ENCODE peak calls at places on chromosomes 2 and 18, in six cellular contexts. H is colonic mucosa; C is tibial nerve; G is kidney epithelial cell; D is MM.1S; U is CD4-positive, CD25-positive, alpha-beta regulatory T cell. R is an unnamed sample. For H3K36me3, the result is how much of the 10 kb centered on the place peaks cover.

GRCh38 chr2:9945596-9945995 is 5.9 kb upstream of the GRHL1 start:
- DNase-seq in C (no peak), D (no peak), U (no peak), G (no peak), H (no peak), R (no peak)

GRCh38 chr2:62195421-62196277 is at the start of gene B3GNT2:
- DNase-seq in U (peak), C (peak), G (no peak), H (peak), D (peak), R (peak)

GRCh38 chr2:52260904-52261303 is 1229.0 kb upstream of the NRXN1 start:
- DNase-seq in G (no peak), H (no peak), U (no peak), D (no peak), C (no peak), R (no peak)

GRCh38 chr2:191013617-191013875 is 425 bp downstream of the STAT1 start:
- DNase-seq in U (peak), C (no peak), D (peak), G (no peak), H (no peak), R (no peak)

GRCh38 chr2:240098349-240098748 is 37.8 kb downstream of the COPS9 start:
- DNase-seq in H (no peak), U (no peak), C (no peak), D (no peak), G (no peak), R (no peak)

GRCh38 chr2:196586511-196586991 is 53.0 kb upstream of the CCDC150 start:
- DNase-seq in D (no peak), C (no peak), G (peak), H (no peak), U (no peak), R (no peak)

GRCh38 chr18:59067873-59068272 is 71.8 kb upstream of the SEC11C start:
- DNase-seq in G (no peak), H (peak), U (peak), D (peak), C (no peak), R (peak)

GRCh38 chr2:169824373-169825333 is at the start of gene METTL5:
- DNase-seq in H (peak), D (peak), G (peak), C (peak), U (peak), R (peak)

GRCh38 chr2:96685592-96686459 is 43.3 kb downstream of the FER1L5 start:
- DNase-seq in U (no peak), G (no peak), D (no peak), H (no peak), C (no peak), R (no peak)

GRCh38 chr2:128623776-128624424 is 305.2 kb upstream of the HS6ST1 start:
- DNase-seq in C (no peak), U (no peak), H (no peak), D (peak), G (peak), R (no peak)

GRCh38 chr2:225738735-225739134 is 339.2 kb downstream of the NYAP2 start:
- DNase-seq in U (no peak), H (no peak), C (no peak), G (no peak), D (no peak), R (no peak)

GRCh38 chr2:119283873-119284331 is 60.3 kb downstream of the STEAP3 start:
- DNase-seq in H (no peak), C (no peak), U (no peak), D (no peak), G (peak), R (no peak)

GRCh38 chr2:151269798-151270568 is 8.3 kb upstream of the RBM43 start:
- DNase-seq in G (no peak), U (no peak), D (no peak), H (no peak), C (no peak), R (no peak)

GRCh38 chr2:79994161-79994560 is 310.4 kb downstream of the LRRTM1 start:
- DNase-seq in C (no peak), H (no peak), U (no peak), G (no peak), D (no peak), R (no peak)

GRCh38 chr2:61138859-61139258 is 23.1 kb upstream of the C2orf74 start:
- DNase-seq in C (no peak), G (no peak), D (no peak), H (no peak), U (no peak), R (no peak)

GRCh38 chr2:55804535-55804934 is 110.9 kb upstream of the PNPT1 start:
- DNase-seq in U (no peak), D (no peak), C (no peak), G (no peak), H (no peak), R (no peak)

GRCh38 chr18:24397131-24397693 is 412 bp downstream of the OSBPL1A start:
- DNase-seq in D (peak), U (peak), C (peak), G (peak), H (peak), R (no peak)

GRCh38 chr2:206457188-206457634 is 13.9 kb downstream of the ADAM23 start:
- DNase-seq in U (no peak), C (no peak), D (peak), G (peak), H (no peak), R (no peak)

GRCh38 chr2:173680574-173680973 is 284.6 kb downstream of the SP3 start:
- DNase-seq in C (no peak), D (no peak), H (no peak), G (no peak), U (no peak), R (no peak)

GRCh38 chr2:95026471-95027368 is 1.2 kb downstream of the MAL start:
- DNase-seq in D (no peak), U (peak), G (no peak), C (no peak), H (no peak), R (no peak)

GRCh38 chr18:49243391-49243790 is 217.1 kb downstream of the DYM start:
- DNase-seq in U (no peak), C (no peak), D (no peak), G (no peak), H (no peak), R (no peak)

GRCh38 chr2:36059684-36060083 is 295.9 kb upstream of the CRIM1 start:
- DNase-seq in D (peak), U (no peak), G (no peak), H (no peak), C (no peak), R (no peak)

GRCh38 chr2:127577208-127577475 is 41.7 kb downstream of the MYO7B start:
- DNase-seq in D (no peak), C (no peak), G (no peak), U (no peak), H (no peak), R (no peak)

GRCh38 chr2:108945969-108946368 is 43.1 kb downstream of the EDAR start:
- DNase-seq in C (no peak), U (no peak), G (no peak), D (no peak), H (no peak), R (no peak)

DNA sequence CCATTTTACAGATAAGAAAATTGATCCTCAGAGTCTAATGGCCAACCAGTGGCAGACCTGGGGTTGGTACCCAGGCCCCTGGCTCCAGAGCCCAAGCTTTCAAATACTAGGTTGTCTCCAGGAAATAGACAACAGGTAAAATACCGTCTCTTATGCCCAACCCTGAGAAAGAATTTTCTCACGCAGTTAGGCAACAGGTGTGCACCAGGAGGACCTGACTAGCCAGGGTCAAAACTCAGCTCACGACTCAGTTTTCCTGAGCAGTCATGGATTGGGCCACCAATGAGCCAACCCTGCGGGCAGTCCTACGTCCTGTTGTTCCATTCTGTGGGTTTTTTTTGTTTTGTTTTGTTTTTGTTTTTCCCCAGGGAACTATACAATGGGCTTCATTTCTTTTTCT is 13.5 kb downstream of the TRIB2 start:
- DNase-seq in C (no peak), U (no peak), G (no peak), H (no peak), D (no peak), R (no peak)
- H3K36me3 ChIP-seq in C (under half), U (half or more), G (under half), H (under half), D (under half), R (under half)

GRCh38 chr2:219249203-219249980 is 3.7 kb upstream of the TUBA4B start:
- DNase-seq in D (peak), G (peak), C (peak), U (peak), H (peak), R (peak)

GRCh38 chr2:219251656-219252055 is 1.4 kb upstream of the TUBA4B start:
- DNase-seq in U (no peak), C (no peak), H (no peak), D (no peak), G (no peak), R (no peak)

GRCh38 chr2:219248845-219249202 is 3.5 kb downstream of the STK16 start:
- DNase-seq in H (no peak), C (no peak), D (no peak), G (no peak), U (no peak), R (no peak)

GRCh38 chr2:219252084-219252483 is 959 bp upstream of the TUBA4B start:
- DNase-seq in D (no peak), H (peak), U (peak), C (no peak), G (no peak), R (no peak)

DNA sequence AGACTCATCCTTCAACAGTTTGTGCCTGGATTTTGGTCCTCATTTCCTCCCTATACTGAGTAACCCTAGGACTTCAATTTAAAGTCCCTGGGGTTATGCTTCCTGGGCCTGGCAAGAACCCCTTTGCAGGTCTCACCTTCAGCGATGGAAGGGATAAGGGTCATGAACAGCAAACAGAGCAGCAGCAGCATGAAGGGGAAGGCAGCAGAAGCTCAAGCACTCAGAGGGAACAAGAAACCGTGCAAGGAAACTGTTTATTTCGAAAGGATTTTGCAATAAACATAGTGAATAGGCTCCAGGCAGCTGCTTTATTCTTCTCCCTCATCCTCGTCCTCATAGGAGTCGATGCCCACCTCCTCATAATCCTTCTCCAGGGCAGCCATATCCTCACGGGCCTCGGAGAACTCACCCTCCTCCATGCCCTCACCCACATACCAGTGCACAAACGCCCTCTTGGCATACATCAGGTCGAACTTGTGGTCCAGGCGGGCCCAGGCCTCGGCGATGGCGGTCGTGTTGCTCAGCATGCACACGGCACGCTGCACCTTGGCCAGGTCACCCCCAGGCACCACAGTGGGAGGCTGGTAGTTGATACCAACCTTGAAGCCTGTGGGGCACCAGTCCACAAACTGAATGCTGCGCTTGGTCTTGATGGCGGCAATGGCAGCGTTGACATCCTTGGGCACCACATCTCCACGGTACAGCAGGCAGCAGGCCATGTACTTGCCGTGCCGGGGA is 2.8 kb upstream of the TUBA4B start:
- DNase-seq in G (no peak), H (peak), U (peak), D (no peak), C (no peak), R (no peak)
- H3K36me3 ChIP-seq in G (under half), H (under half), U (under half), D (under half), C (under half), R (under half)

GRCh38 chr18:47898696-47899095 is 31.8 kb downstream of the SMAD2 start:
- DNase-seq in D (no peak), U (no peak), H (no peak), C (no peak), G (no peak), R (no peak)
- H3K36me3 ChIP-seq in D (under half), U (under half), H (under half), C (under half), G (under half), R (under half)

DNA sequence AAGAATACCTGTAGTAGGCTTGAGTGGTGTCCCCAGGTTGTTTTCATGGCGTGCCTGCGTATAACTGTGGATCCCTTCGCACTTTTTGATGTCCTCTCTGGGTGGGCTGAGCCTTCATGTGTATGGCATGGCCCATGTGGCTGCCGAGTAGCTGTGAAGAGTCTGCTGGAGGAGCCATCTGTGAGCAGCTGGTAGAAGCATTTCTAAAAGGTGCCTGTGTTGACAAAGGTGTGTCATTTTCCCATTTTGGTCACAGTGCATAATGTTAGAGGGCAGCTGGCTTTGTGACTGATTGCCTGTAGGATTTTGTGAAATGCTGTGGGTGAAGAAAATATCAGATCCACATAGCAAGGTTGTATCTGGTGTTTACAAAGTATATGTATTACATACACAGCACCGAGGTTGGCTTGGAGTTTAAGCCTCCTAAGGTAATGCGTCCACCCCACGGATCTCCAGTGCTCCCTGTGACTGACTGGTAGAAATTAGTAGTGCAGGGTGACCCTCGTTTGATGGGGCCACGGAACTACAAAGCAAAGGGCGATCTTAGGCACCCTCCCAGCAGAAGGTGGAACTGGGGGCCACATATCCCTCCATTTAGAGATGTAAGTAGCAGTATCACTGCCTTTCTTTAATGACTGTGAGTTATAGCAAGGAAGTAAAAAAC is 16.5 kb downstream of the GATA6 start:
- DNase-seq in D (no peak), G (no peak), H (no peak), U (no peak), C (no peak), R (no peak)
- H3K36me3 ChIP-seq in D (under half), G (under half), H (under half), U (under half), C (under half), R (under half)

GRCh38 chr2:159186462-159186861 is 100.0 kb downstream of the WDSUB1 start:
- DNase-seq in H (no peak), C (no peak), D (no peak), G (no peak), U (no peak), R (no peak)

GRCh38 chr2:159183346-159183745 is 103.2 kb downstream of the WDSUB1 start:
- DNase-seq in U (no peak), H (no peak), C (no peak), D (no peak), G (no peak), R (no peak)

GRCh38 chr2:159185401-159186130 is 100.9 kb downstream of the WDSUB1 start:
- DNase-seq in H (no peak), D (peak), C (no peak), U (peak), G (peak), R (no peak)

GRCh38 chr2:159188449-159188848 is 98.1 kb downstream of the WDSUB1 start:
- DNase-seq in G (no peak), U (no peak), H (no peak), C (no peak), D (no peak), R (no peak)

GRCh38 chr2:159187095-159187494 is 99.4 kb downstream of the WDSUB1 start:
- DNase-seq in U (no peak), D (no peak), H (no peak), G (no peak), C (no peak), R (no peak)
- H3K36me3 ChIP-seq in U (under half), D (under half), H (under half), G (under half), C (under half), R (under half)

DNA sequence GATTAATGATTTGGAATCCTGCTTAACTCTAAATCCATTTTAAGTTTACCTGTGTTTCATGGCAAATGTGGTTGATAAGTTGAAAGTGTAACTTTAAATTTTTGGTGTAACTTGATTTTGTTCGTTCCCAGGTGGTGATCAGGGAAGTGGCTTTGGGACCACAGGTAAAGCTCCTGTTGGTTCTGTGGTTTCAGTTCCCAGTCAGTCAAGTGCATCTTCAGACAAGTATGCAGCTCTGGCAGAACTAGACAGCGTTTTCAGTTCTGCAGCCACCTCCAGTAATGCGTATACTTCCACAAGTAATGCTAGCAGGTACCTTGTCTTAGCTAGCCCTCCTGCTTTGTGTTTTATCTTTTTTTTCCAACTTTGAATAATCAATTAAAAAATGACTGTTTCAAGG is 62.8 kb downstream of the AGFG1 start:
- DNase-seq in U (no peak), C (no peak), D (peak), H (no peak), G (no peak), R (no peak)
- H3K36me3 ChIP-seq in U (half or more), C (under half), D (under half), H (under half), G (under half), R (under half)

DNA sequence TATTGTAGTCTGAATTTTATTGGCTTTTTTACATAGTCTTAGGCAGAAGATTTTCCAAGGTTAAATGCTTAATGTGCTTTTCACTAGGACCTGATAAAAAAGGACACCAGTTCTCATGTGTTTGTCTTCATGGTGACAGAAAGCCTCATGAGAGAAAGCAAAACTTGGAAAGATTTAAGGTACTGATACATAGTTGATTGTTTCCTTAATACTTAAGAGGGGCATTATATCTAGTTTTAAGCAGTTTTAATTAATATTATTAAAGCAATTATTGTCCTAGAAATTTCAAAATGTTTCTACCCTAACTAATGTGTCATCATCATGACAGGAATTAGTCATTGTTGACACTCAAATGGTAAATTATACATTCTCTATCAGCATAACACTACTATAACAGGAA is 35.3 kb downstream of the DDX1 start:
- DNase-seq in D (no peak), C (no peak), G (no peak), U (no peak), H (no peak), R (no peak)
- H3K36me3 ChIP-seq in D (under half), C (under half), G (under half), U (half or more), H (under half), R (under half)

GRCh38 chr2:241678307-241678706 is 8.3 kb downstream of the DTYMK start:
- DNase-seq in C (no peak), G (no peak), H (no peak), U (no peak), D (no peak), R (no peak)

GRCh38 chr2:241675885-241676284 is 10.7 kb downstream of the DTYMK start:
- DNase-seq in D (no peak), C (no peak), G (no peak), H (no peak), U (no peak), R (no peak)

GRCh38 chr2:241678784-241679540 is 7.7 kb downstream of the DTYMK start:
- DNase-seq in C (no peak), U (no peak), D (no peak), H (no peak), G (no peak), R (no peak)

GRCh38 chr2:241676665-241677064 is 9.9 kb downstream of the DTYMK start:
- DNase-seq in H (no peak), U (no peak), D (no peak), C (no peak), G (no peak), R (no peak)

DNA sequence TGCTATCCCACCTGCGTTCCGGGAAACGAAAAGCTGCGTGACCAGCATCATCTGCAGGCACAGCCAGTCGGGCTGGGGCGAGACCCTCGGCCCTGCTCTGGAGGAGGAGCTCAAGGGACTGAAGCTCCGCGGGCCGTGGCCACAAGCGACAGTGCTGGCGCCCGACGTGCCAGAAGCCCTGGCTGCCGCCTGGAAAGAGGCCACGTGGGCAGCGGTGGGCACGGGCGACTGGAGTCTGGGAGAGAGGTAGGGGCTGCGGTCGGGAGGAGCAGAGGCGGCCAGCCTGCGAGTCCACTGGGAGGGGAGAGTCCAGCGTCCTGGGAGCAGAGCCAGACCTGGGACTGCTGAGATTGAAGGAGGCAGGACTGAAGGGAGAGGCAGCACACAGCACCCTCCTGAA is 9.2 kb downstream of the DTYMK start:
- DNase-seq in C (no peak), G (no peak), D (no peak), H (no peak), U (no peak), R (no peak)
- H3K36me3 ChIP-seq in C (under half), G (under half), D (under half), H (under half), U (under half), R (under half)

GRCh38 chr2:121368155-121368554 is 83.2 kb upstream of the TFCP2L1 start:
- DNase-seq in D (no peak), U (no peak), C (no peak), H (no peak), G (no peak), R (no peak)

GRCh38 chr2:121365061-121365460 is 80.1 kb upstream of the TFCP2L1 start:
- DNase-seq in G (no peak), H (no peak), C (no peak), U (no peak), D (no peak), R (no peak)

GRCh38 chr2:121366040-121366439 is 81.0 kb upstream of the TFCP2L1 start:
- DNase-seq in U (no peak), H (no peak), G (no peak), D (no peak), C (no peak), R (no peak)

GRCh38 chr2:121368841-121369240 is 83.8 kb upstream of the TFCP2L1 start:
- DNase-seq in G (no peak), U (no peak), H (no peak), D (no peak), C (no peak), R (no peak)

GRCh38 chr2:121367246-121367900 is 82.4 kb upstream of the TFCP2L1 start:
- DNase-seq in D (no peak), U (no peak), C (no peak), H (no peak), G (no peak), R (no peak)
- H3K36me3 ChIP-seq in D (under half), U (half or more), C (under half), H (under half), G (under half), R (under half)

R was measured in CD8-positive, alpha-beta memory T cell.